ENCODE peak calls at places on chromosomes 7 and 10, in ten cellular contexts. W is NCI-H1105; T is retina; K is neuronal stem cell; J is stimulated activated CD8-positive, alpha-beta memory T cell treated with anti-CD3 and anti-CD28 coated beads, Interleukin-2, amount 100 ng/mL, for 48 hours; Z is midbrain; O is A549; M is M059J; H is DMS153; A is non-pigmented ciliary epithelial cell. P is an unnamed sample.

GRCh38 chr7:32476816-32477648 is 13.1 kb downstream of the LSM5 start:
- DNase-seq in W (no peak), T (no peak), K (no peak), J (no peak), Z (no peak), O (no peak), M (peak; percentile 47), H (no peak), A (no peak), P (no peak)

GRCh38 chr7:87448427-87448826 is 27.1 kb downstream of the ABCB4 start:
- DNase-seq in W (no peak), T (peak; percentile 55), K (no peak), J (no peak), Z (no peak), O (no peak), M (no peak), H (no peak), A (no peak), P (no peak)

GRCh38 chr7:36207451-36208291 is 54.6 kb downstream of the EEPD1 start:
- DNase-seq in W (no peak), T (no peak), K (no peak), J (no peak), Z (peak; percentile 57), O (peak; percentile 71), M (peak; percentile 96), H (no peak), A (peak; percentile 88), P (peak; percentile 57)

GRCh38 chr10:63671317-63671937 is 150.2 kb downstream of the REEP3 start:
- DNase-seq in W (peak; percentile 54), T (no peak), K (no peak), J (no peak), Z (peak; percentile 27), O (no peak), M (peak; percentile 65), H (peak; percentile 24), A (no peak), P (peak; percentile 29)

GRCh38 chr7:92546856-92547497 is 18.4 kb downstream of the RBM48 start:
- DNase-seq in W (no peak), T (no peak), K (no peak), J (no peak), Z (no peak), O (no peak), M (no peak), H (no peak), A (no peak), P (no peak)

GRCh38 chr7:45973725-45974532 is 52.9 kb upstream of the IGFBP3 start:
- DNase-seq in W (no peak), T (no peak), K (no peak), J (no peak), Z (peak; percentile 87), O (no peak), M (peak; percentile 66), H (peak; percentile 30), A (no peak), P (no peak)

GRCh38 chr10:67903581-67903980 is 19.1 kb downstream of the SIRT1 start:
- DNase-seq in W (no peak), T (no peak), K (no peak), J (no peak), Z (no peak), O (no peak), M (no peak), H (no peak), A (no peak), P (no peak)

GRCh38 chr10:126950401-126951105 is 45.3 kb downstream of the DOCK1 start:
- DNase-seq in W (no peak), T (no peak), K (no peak), J (no peak), Z (no peak), O (no peak), M (no peak), H (no peak), A (no peak), P (no peak)

GRCh38 chr10:69272620-69273019 is 5.7 kb upstream of the HK1 start:
- DNase-seq in W (no peak), T (no peak), K (no peak), J (no peak), Z (no peak), O (no peak), M (peak; percentile 14), H (no peak), A (no peak), P (no peak)

GRCh38 chr10:122140477-122140902 is 130.6 kb upstream of the BTBD16 start:
- DNase-seq in W (no peak), T (peak; percentile 13), K (no peak), J (no peak), Z (no peak), O (peak; percentile 41), M (peak; percentile 73), H (no peak), A (no peak), P (peak; percentile 53)

GRCh38 chr7:126690848-126691751 is 561.6 kb downstream of the GRM8 start:
- DNase-seq in W (no peak), T (no peak), K (no peak), J (no peak), Z (no peak), O (no peak), M (no peak), H (no peak), A (no peak), P (no peak)

GRCh38 chr10:43278216-43278615 is 11.4 kb upstream of the RASGEF1A start:
- DNase-seq in W (no peak), T (no peak), K (no peak), J (no peak), Z (no peak), O (no peak), M (no peak), H (no peak), A (no peak), P (no peak)

P was measured in heart right ventricle.